ENCODE peak calls at places on chromosomes 1 and 21, in five cellular contexts. S, A, Q, Y and E are unnamed samples.

GRCh38 chr1:29515188-29515955 is 279.1 kb downstream of the PTPRU start:
- DNase-seq in Q (no peak), S (no peak), Y (no peak), A (no peak), E (no peak)

GRCh38 chr21:23016617-23017016 is 2018.4 kb downstream of the NCAM2 start:
- DNase-seq in S (no peak), Q (no peak), Y (no peak), A (no peak), E (peak; percentile 11)

GRCh38 chr1:204367193-204367858 is 7.6 kb upstream of the PLEKHA6 start:
- DNase-seq in Q (no peak), S (no peak), A (no peak), Y (no peak), E (no peak)

GRCh38 chr1:175981128-175981527 is 226.0 kb downstream of the COP1 start:
- DNase-seq in A (no peak), Q (no peak), S (no peak), Y (no peak), E (no peak)

GRCh38 chr1:78303620-78304019 is 187.2 kb upstream of the PTGFR start:
- DNase-seq in Y (no peak), S (no peak), A (peak; percentile 97), Q (no peak), E (peak; percentile 60)

GRCh38 chr1:215192306-215192705 is 109.8 kb downstream of the KCNK2 start:
- DNase-seq in Y (no peak), Q (no peak), S (no peak), A (peak; percentile 79), E (peak; percentile 62)

GRCh38 chr1:21100496-21100895 is 76.2 kb downstream of the EIF4G3 start:
- DNase-seq in Y (no peak), S (no peak), Q (no peak), A (peak; percentile 55), E (peak; percentile 63)

GRCh38 chr21:45032977-45033705 is 41.2 kb upstream of the ADARB1 start:
- DNase-seq in A (peak; percentile 27), Y (peak; percentile 42), Q (no peak), S (no peak), E (peak; percentile 29)

GRCh38 chr21:45390121-45390751 is 14.7 kb upstream of the COL18A1 start:
- DNase-seq in A (no peak), Y (peak; percentile 34), Q (no peak), S (peak; percentile 38), E (no peak)

GRCh38 chr21:35226302-35226701 is 177.2 kb upstream of the RUNX1 start:
- DNase-seq in Q (peak; percentile 24), S (no peak), A (peak; percentile 95), Y (no peak), E (peak; percentile 61)

GRCh38 chr1:19872190-19872589 is 10.0 kb upstream of the OTUD3 start:
- DNase-seq in Q (peak; percentile 29), Y (peak; percentile 82), A (no peak), S (no peak), E (peak; percentile 30)

GRCh38 chr1:33128781-33129180 is 47.8 kb downstream of the AZIN2 start:
- DNase-seq in Q (no peak), A (no peak), Y (no peak), S (no peak), E (no peak)

GRCh38 chr21:44304846-44305245 is 5.0 kb downstream of the PFKL start:
- DNase-seq in Y (peak; percentile 72), Q (peak; percentile 38), S (no peak), A (peak; percentile 46), E (peak; percentile 60)

GRCh38 chr21:33950425-33951079 is 34.9 kb upstream of the ATP5PO start:
- DNase-seq in Y (no peak), A (no peak), Q (no peak), S (no peak), E (no peak)

GRCh38 chr1:221515496-221515895 is 226.4 kb downstream of the DUSP10 start:
- DNase-seq in Q (no peak), A (no peak), Y (no peak), S (no peak), E (no peak)

GRCh38 chr1:113279776-113280391 is 110.4 kb upstream of the MAGI3 start:
- DNase-seq in Q (no peak), Y (no peak), A (no peak), S (no peak), E (no peak)

GRCh38 chr1:35264861-35265260 is 3.6 kb upstream of the ZMYM4 start:
- DNase-seq in S (no peak), Y (no peak), A (peak; percentile 11), Q (peak; percentile 27), E (peak; percentile 69)

GRCh38 chr21:24310780-24311179 is 1296.5 kb downstream of the MRPL39 start:
- DNase-seq in S (no peak), Q (no peak), Y (no peak), A (no peak), E (no peak)

GRCh38 chr1:82515650-82516049 is 714.9 kb downstream of the ADGRL2 start:
- DNase-seq in Q (peak; percentile 31), Y (no peak), A (peak; percentile 98), S (no peak), E (peak; percentile 17)

GRCh38 chr1:110111081-110111480 is 1.2 kb upstream of the UBL4B start:
- DNase-seq in A (no peak), Q (no peak), Y (no peak), S (no peak), E (no peak)

GRCh38 chr1:150021191-150021688 is 10.7 kb upstream of the OTUD7B start:
- DNase-seq in Y (no peak), S (no peak), A (no peak), Q (peak; percentile 95), E (no peak)

GRCh38 chr1:85850238-85850637 is 142.0 kb upstream of the ZNHIT6 start:
- DNase-seq in Y (no peak), A (peak; percentile 91), S (no peak), Q (peak; percentile 1), E (peak; percentile 96)

DNA sequence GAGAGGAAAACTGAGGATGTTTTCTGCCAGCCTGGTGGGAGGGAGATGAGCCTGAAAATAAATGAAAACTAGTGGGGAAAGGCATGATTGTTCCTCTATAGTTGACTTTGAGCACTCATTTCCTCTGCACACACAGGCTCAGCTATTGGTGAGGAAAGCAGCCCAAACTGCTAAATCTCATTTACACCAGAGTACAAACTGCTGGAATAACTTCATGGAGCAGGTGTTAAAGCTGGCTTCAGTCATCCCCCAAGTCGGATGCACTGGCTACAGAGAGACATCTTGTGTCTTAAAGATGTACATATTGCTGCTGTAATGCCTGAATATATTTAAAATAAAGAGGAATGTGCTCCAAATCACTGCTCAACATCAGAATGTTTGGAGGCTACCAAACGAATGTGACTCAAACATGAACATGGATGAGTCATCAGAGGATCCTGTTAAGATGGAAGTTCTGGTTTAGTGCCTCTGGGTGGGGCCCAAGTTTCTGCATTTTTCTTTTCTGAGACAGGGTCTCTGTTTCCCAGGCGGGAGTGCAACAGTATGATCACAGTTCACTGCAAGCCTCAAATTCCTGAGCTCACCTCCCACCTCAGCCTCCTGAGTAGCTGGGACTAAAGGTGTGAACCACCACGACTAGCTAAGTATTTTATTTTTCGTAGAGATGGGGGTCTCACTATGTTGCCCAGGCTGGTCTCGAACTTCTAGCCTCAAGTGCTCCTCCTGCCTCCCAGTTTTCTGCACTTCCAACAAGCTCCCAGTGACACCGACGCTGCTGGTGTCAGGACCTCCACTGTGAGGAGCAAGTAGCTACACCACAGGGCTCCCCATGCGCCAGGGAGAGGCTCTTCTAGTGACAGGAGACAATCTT is 79.0 kb upstream of the KRTAP19-8 start:
- DNase-seq in A (peak; percentile 81), S (no peak), Y (no peak), Q (no peak), E (peak; percentile 82)
- TF ChIP-seq CTCF in A (peak; percentile 9), S (no peak), Y (no peak), Q (no peak), E (peak; percentile 26)

GRCh38 chr1:26337206-26337535 is 16.8 kb downstream of the CRYBG2 start:
- DNase-seq in A (no peak), Y (no peak), Q (no peak), S (no peak), E (no peak)
- H3K4me3 ChIP-seq in A (no peak overlapping the region), Y (no peak overlapping the region), Q (no peak overlapping the region), S (no peak overlapping the region), E (no peak overlapping the region)

GRCh38 chr21:42088148-42088547 is 17.0 kb downstream of the UMODL1 start:
- DNase-seq in Q (no peak), Y (no peak), S (no peak), A (no peak), E (no peak)
- TF ChIP-seq CTCF in Q (no peak), Y (no peak), S (no peak), A (no peak), E (no peak)

GRCh38 chr1:43348343-43348808 is 10.4 kb upstream of the CDC20 start:
- DNase-seq in Y (no peak), S (no peak), Q (peak; percentile 26), A (no peak), E (no peak)
- H3K4me3 ChIP-seq in Y (peak overlapping the region; percentile 54), S (peak overlapping the region; percentile 62), Q (peak overlapping the region; percentile 86), A (peak overlapping the region; percentile 58), E (peak overlapping the region; percentile 67)

GRCh38 chr1:217907504-217907903 is 276.4 kb downstream of the SPATA17 start:
- DNase-seq in S (no peak), A (peak; percentile 39), Y (no peak), Q (no peak), E (peak; percentile 2)

GRCh38 chr1:217917277-217917887 is 286.2 kb downstream of the SPATA17 start:
- DNase-seq in Y (no peak), Q (no peak), S (no peak), A (no peak), E (no peak)

GRCh38 chr1:217910791-217911320 is 279.7 kb downstream of the SPATA17 start:
- DNase-seq in A (no peak), Q (no peak), S (no peak), Y (no peak), E (no peak)

GRCh38 chr1:217910205-217910604 is 279.1 kb downstream of the SPATA17 start:
- DNase-seq in Y (no peak), A (no peak), S (no peak), Q (no peak), E (no peak)

GRCh38 chr1:217911908-217912307 is 280.8 kb downstream of the SPATA17 start:
- DNase-seq in Q (no peak), A (peak; percentile 6), S (no peak), Y (no peak), E (no peak)
- TF ChIP-seq CTCF in Q (peak; percentile 16), A (peak; percentile 22), S (no peak), Y (no peak), E (no peak)